ENCODE peak calls at places on chromosomes 2 and 18, in five cellular contexts. K is activated CD4-positive, alpha-beta memory T cell treated with anti-CD3 and anti-CD28 coated beads, Interleukin-2, amount 10 ng/mL, durations not matched to agents 7 days and 5 days; G is NCI-H226; W is HFFc6; J is stimulated activated CD8-positive, alpha-beta memory T cell treated with anti-CD3 and anti-CD28 coated beads, Interleukin-4, amount 100 ng/mL, for 48 hours. Z is an unnamed sample.

GRCh38 chr2:240412211-240412830 is 23.1 kb upstream of the GPC1 start:
- DNase-seq in J (no peak), K (no peak), G (no peak), W (no peak), Z (no peak)

GRCh38 chr2:101089942-101090799 is 61.0 kb downstream of the TBC1D8 start:
- DNase-seq in W (no peak), G (no peak), J (no peak), K (no peak), Z (no peak)

GRCh38 chr18:39380186-39380714 is 1814.7 kb upstream of the CELF4 start:
- DNase-seq in J (no peak), K (no peak), G (no peak), W (no peak), Z (no peak)

GRCh38 chr2:121530210-121530562 is 494 bp upstream of the RNU4ATAC start:
- DNase-seq in J (peak; percentile 81), W (peak; percentile 59), G (peak; percentile 84), K (no peak), Z (peak; percentile 80)

GRCh38 chr18:10377956-10378355 is 76.5 kb upstream of the APCDD1 start:
- DNase-seq in G (no peak), W (peak; percentile 85), J (no peak), K (no peak), Z (no peak)

GRCh38 chr2:9228088-9228751 is 21.6 kb downstream of the ASAP2 start:
- DNase-seq in G (peak; percentile 92), K (no peak), J (no peak), W (peak; percentile 53), Z (no peak)

GRCh38 chr18:49763590-49763989 is 49.7 kb downstream of the ACAA2 start:
- DNase-seq in J (no peak), K (no peak), G (no peak), W (no peak), Z (no peak)

GRCh38 chr2:133334923-133335322 is 233.3 kb downstream of the NCKAP5 start:
- DNase-seq in K (no peak), J (no peak), G (no peak), W (no peak), Z (no peak)

GRCh38 chr2:229485782-229486181 is 214.7 kb upstream of the PID1 start:
- DNase-seq in W (no peak), G (no peak), J (no peak), K (no peak), Z (no peak)

GRCh38 chr2:236715077-236715476 is 145.5 kb downstream of the ACKR3 start:
- DNase-seq in K (no peak), G (no peak), J (no peak), W (no peak), Z (no peak)

GRCh38 chr2:73892631-73893329 is at the start of gene ACTG2:
- DNase-seq in G (no peak), K (no peak), J (no peak), W (no peak), Z (no peak)

Z was measured in COR-L47.